ENCODE peak calls at places on chromosomes 1 and 21, in six cellular contexts. G, Q, D, L, V and H are unnamed samples.

GRCh38 chr1:25608488-25609178 is 8.0 kb upstream of the MAN1C1 start:
- DNase-seq in G (peak), Q (no peak), D (peak), L (peak), V (peak), H (no peak)

GRCh38 chr1:154998201-154998780 is 4.3 kb upstream of the ZBTB7B start:
- DNase-seq in G (no peak), Q (no peak), D (no peak), L (no peak), V (no peak), H (no peak)

GRCh38 chr1:110433213-110433612 is 17.7 kb upstream of the PROK1 start:
- DNase-seq in G (no peak), Q (no peak), D (no peak), L (no peak), V (no peak), H (no peak)

GRCh38 chr1:40244138-40244744 is 3.5 kb upstream of the TMCO2 start:
- DNase-seq in G (no peak), Q (no peak), D (no peak), L (no peak), V (no peak), H (no peak)

GRCh38 chr1:58162952-58163550 is 383.5 kb downstream of the OMA1 start:
- DNase-seq in G (no peak), Q (peak), D (no peak), L (peak), V (peak), H (peak)

GRCh38 chr1:116382321-116382720 is 9.3 kb downstream of the ATP1A1 start:
- DNase-seq in G (no peak), Q (no peak), D (no peak), L (no peak), V (peak), H (no peak)

GRCh38 chr1:19365711-19366110 is 53.6 kb downstream of the SLC66A1 start:
- DNase-seq in G (no peak), Q (no peak), D (no peak), L (no peak), V (no peak), H (no peak)

GRCh38 chr1:185337221-185337620 is 20.2 kb upstream of the IVNS1ABP start:
- DNase-seq in G (no peak), Q (no peak), D (no peak), L (peak), V (no peak), H (no peak)

GRCh38 chr21:42937960-42938580 is 12.6 kb upstream of the ERVH48-1 start:
- DNase-seq in G (no peak), Q (no peak), D (no peak), L (no peak), V (no peak), H (no peak)

GRCh38 chr1:34742667-34743270 is 12.1 kb upstream of the GJB5 start:
- DNase-seq in G (no peak), Q (peak), D (peak), L (peak), V (no peak), H (peak)

GRCh38 chr21:37061926-37062591 is 10.8 kb downstream of the PIGP start:
- DNase-seq in G (no peak), Q (no peak), D (no peak), L (no peak), V (peak), H (no peak)

GRCh38 chr1:6033986-6034749 is 11.5 kb upstream of the KCNAB2 start:
- DNase-seq in G (no peak), Q (no peak), D (no peak), L (peak), V (no peak), H (no peak)

GRCh38 chr1:216464489-216464888 is 41.2 kb upstream of the USH2A start:
- DNase-seq in G (no peak), Q (peak), D (no peak), L (peak), V (peak), H (peak)

GRCh38 chr1:110390096-110390495 is 730 bp downstream of the SLC16A4 start:
- DNase-seq in G (no peak), Q (no peak), D (no peak), L (peak), V (peak), H (no peak)

GRCh38 chr1:225607355-225607754 is 45.6 kb downstream of the ENAH start:
- DNase-seq in G (no peak), Q (no peak), D (no peak), L (no peak), V (no peak), H (no peak)

GRCh38 chr1:19477284-19478240 is 7.8 kb downstream of the CAPZB start:
- DNase-seq in G (no peak), Q (no peak), D (no peak), L (no peak), V (no peak), H (no peak)

GRCh38 chr1:107933736-107934135 is 31.2 kb downstream of the VAV3 start:
- DNase-seq in G (no peak), Q (no peak), D (no peak), L (no peak), V (no peak), H (no peak)

GRCh38 chr1:24508911-24509310 is 6.3 kb downstream of the RCAN3 start:
- DNase-seq in G (no peak), Q (no peak), D (no peak), L (no peak), V (no peak), H (no peak)

GRCh38 chr1:174689524-174689923 is 241.8 kb downstream of the GPR52 start:
- DNase-seq in G (no peak), Q (no peak), D (no peak), L (no peak), V (no peak), H (no peak)

GRCh38 chr1:102790997-102791396 is 317.3 kb downstream of the COL11A1 start:
- DNase-seq in G (no peak), Q (no peak), D (no peak), L (no peak), V (no peak), H (no peak)
- TF ChIP-seq CTCF in G (no peak), Q (peak), D (no peak), L (no peak), V (peak), H (peak)

GRCh38 chr1:56931686-56932085 is 34.1 kb downstream of the C8B start:
- DNase-seq in G (no peak), Q (no peak), D (no peak), L (no peak), V (no peak), H (no peak)

GRCh38 chr1:56927986-56928385 is 37.8 kb downstream of the C8B start:
- DNase-seq in G (no peak), Q (no peak), D (no peak), L (no peak), V (no peak), H (no peak)

GRCh38 chr1:56933161-56933560 is 32.7 kb downstream of the C8B start:
- DNase-seq in G (no peak), Q (no peak), D (no peak), L (no peak), V (no peak), H (no peak)

GRCh38 chr1:56927171-56927570 is 38.6 kb downstream of the C8B start:
- DNase-seq in G (no peak), Q (no peak), D (no peak), L (no peak), V (no peak), H (no peak)

GRCh38 chr1:56929492-56929891 is 36.3 kb downstream of the C8B start:
- DNase-seq in G (no peak), Q (no peak), D (no peak), L (no peak), V (no peak), H (no peak)
- H3K4me3 ChIP-seq in G (no peak), Q (no peak), D (no peak), L (no peak), V (no peak), H (no peak)

DNA sequence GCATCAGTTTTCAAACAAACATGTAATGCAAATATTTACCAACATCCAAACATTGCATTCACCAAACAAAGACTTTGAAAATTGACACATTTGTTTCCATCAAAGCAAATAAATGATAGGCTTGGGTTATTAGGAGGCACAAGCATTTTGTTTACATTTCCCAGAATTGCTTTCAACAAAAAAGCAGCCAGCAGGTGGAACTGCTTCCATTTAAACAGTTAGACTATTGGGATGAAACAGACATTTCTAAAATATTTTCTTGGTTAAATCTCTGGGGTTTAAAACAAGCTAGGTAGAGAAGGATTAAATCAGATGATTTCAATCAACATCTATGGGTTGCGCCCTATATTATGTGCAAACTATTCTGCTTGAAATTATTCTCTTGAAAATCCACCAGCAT is 1.4 kb upstream of the LEMD1 start:
- DNase-seq in G (no peak), Q (no peak), D (no peak), L (no peak), V (no peak), H (no peak)
- TF ChIP-seq CTCF in G (no peak), Q (no peak), D (no peak), L (peak), V (no peak), H (no peak)

GRCh38 chr1:228224198-228225164 is 16.6 kb downstream of the OBSCN start:
- DNase-seq in G (no peak), Q (no peak), D (no peak), L (no peak), V (no peak), H (no peak)
- H3K4me3 ChIP-seq in G (no peak), Q (no peak), D (no peak), L (no peak), V (no peak), H (no peak)

DNA sequence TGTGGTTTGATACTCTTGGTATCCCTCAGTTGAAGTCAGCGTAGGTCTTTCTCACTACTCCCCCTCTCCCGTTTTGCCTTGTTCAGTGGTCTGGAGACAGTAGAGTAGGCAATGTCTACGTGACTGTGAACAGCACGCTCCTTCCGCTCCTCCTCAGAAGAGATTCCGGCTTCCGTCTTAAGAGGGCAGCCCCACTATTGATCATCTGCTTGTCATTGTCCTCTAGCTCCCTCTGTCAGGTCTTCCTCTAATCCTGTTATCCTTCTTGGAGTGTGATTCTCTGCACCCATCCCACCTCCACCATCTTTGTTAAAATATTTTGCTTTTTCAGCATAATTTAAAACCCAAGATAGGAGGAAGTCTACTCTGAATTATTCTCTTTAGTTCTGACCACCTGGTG is 129.9 kb upstream of the KCNK2 start:
- DNase-seq in G (no peak), Q (no peak), D (no peak), L (no peak), V (no peak), H (no peak)
- TF ChIP-seq CTCF in G (no peak), Q (no peak), D (no peak), L (no peak), V (no peak), H (no peak)

GRCh38 chr21:31902438-31902837 is 29.6 kb downstream of the HUNK start:
- DNase-seq in G (no peak), Q (no peak), D (no peak), L (no peak), V (no peak), H (no peak)

GRCh38 chr21:31901342-31901741 is 28.5 kb downstream of the HUNK start:
- DNase-seq in G (no peak), Q (no peak), D (no peak), L (no peak), V (no peak), H (no peak)

GRCh38 chr21:31898898-31899630 is 26.2 kb downstream of the HUNK start:
- DNase-seq in G (no peak), Q (no peak), D (no peak), L (no peak), V (no peak), H (no peak)

GRCh38 chr21:31897311-31897710 is 24.5 kb downstream of the HUNK start:
- DNase-seq in G (no peak), Q (no peak), D (no peak), L (no peak), V (peak), H (no peak)

GRCh38 chr21:31900121-31900895 is 27.5 kb downstream of the HUNK start:
- DNase-seq in G (no peak), Q (no peak), D (no peak), L (no peak), V (no peak), H (no peak)
- H3K4me3 ChIP-seq in G (no peak), Q (no peak), D (no peak), L (no peak), V (no peak), H (no peak)

GRCh38 chr1:150537732-150538684 is 11.2 kb upstream of the ADAMTSL4 start:
- DNase-seq in G (no peak), Q (peak), D (no peak), L (peak), V (peak), H (no peak)
- TF ChIP-seq CTCF in G (no peak), Q (no peak), D (no peak), L (no peak), V (no peak), H (no peak)

GRCh38 chr1:203289982-203290260 is 15.4 kb upstream of the BTG2 start:
- DNase-seq in G (no peak), Q (no peak), D (no peak), L (no peak), V (no peak), H (no peak)
- H3K4me3 ChIP-seq in G (peak), Q (no peak), D (peak), L (no peak), V (no peak), H (no peak)

GRCh38 chr1:29876902-29877301 is 640.6 kb downstream of the PTPRU start:
- DNase-seq in G (no peak), Q (no peak), D (no peak), L (no peak), V (no peak), H (no peak)
- TF ChIP-seq CTCF in G (no peak), Q (no peak), D (no peak), L (no peak), V (no peak), H (no peak)

GRCh38 chr1:206560021-206560716 is 52.1 kb downstream of the EIF2D start:
- DNase-seq in G (no peak), Q (no peak), D (no peak), L (no peak), V (no peak), H (no peak)
- H3K4me3 ChIP-seq in G (no peak), Q (no peak), D (peak), L (no peak), V (no peak), H (no peak)